ENCODE peak calls at places on chromosomes 11 and 22, in five cellular contexts. M is HCT116, G is A549, C is psoas muscle, S is left ventricle myocardium inferior. Y is an unnamed sample.

GRCh38 chr11:69878927-69879733 is 59.9 kb upstream of the FGF3 start:
- DNase-seq in G (no peak), S (peak; percentile 8), C (no peak), M (no peak), Y (no peak)

GRCh38 chr11:133519560-133519959 is 12.7 kb downstream of the OPCML start:
- DNase-seq in C (no peak), S (no peak), M (no peak), G (no peak), Y (no peak)

GRCh38 chr11:43988040-43988793 is 45.8 kb downstream of the C11orf96 start:
- DNase-seq in M (no peak), G (no peak), C (no peak), S (no peak), Y (no peak)

GRCh38 chr11:62708423-62709261 is 1.2 kb downstream of the GNG3 start:
- DNase-seq in G (no peak), C (no peak), M (no peak), S (no peak), Y (peak; percentile 78)

GRCh38 chr11:134517115-134517514 is 105.1 kb upstream of the B3GAT1 start:
- DNase-seq in G (no peak), S (no peak), M (no peak), C (no peak), Y (no peak)

GRCh38 chr11:60672255-60672654 is 27.2 kb upstream of the MS4A8 start:
- DNase-seq in G (no peak), M (no peak), C (no peak), S (no peak), Y (no peak)

GRCh38 chr11:112822478-112823274 is 138.5 kb upstream of the NCAM1 start:
- DNase-seq in S (no peak), M (no peak), C (no peak), G (no peak), Y (no peak)

GRCh38 chr22:48596111-48596860 is 1231.4 kb downstream of the BRD1 start:
- DNase-seq in C (no peak), M (no peak), S (no peak), G (no peak), Y (no peak)

GRCh38 chr11:118370774-118371173 is 11.4 kb downstream of the UBE4A start:
- DNase-seq in G (no peak), C (no peak), S (no peak), M (no peak), Y (no peak)

GRCh38 chr11:8779107-8779506 is 96.5 kb downstream of the RPL27A start:
- DNase-seq in G (no peak), C (no peak), S (no peak), M (no peak), Y (no peak)

GRCh38 chr11:61972796-61973602 is 5.6 kb upstream of the FTH1 start:
- DNase-seq in S (no peak), M (no peak), C (no peak), G (peak; percentile 79), Y (peak; percentile 55)

GRCh38 chr22:25777870-25778269 is 35.9 kb downstream of the MYO18B start:
- DNase-seq in G (peak; percentile 69), S (no peak), M (peak; percentile 44), C (peak; percentile 35), Y (no peak)

GRCh38 chr22:19503869-19504268 is 20.3 kb downstream of the CLDN5 start:
- DNase-seq in C (no peak), G (no peak), M (no peak), S (no peak), Y (no peak)

GRCh38 chr11:120043323-120043945 is 94.5 kb downstream of the TRIM29 start:
- DNase-seq in S (no peak), M (no peak), C (no peak), G (no peak), Y (no peak)

GRCh38 chr22:34395370-34395769 is 475.1 kb upstream of the LARGE1 start:
- DNase-seq in C (no peak), M (no peak), S (no peak), G (no peak), Y (no peak)

GRCh38 chr22:23098230-23098705 is 27.9 kb downstream of the GNAZ start:
- DNase-seq in S (no peak), C (no peak), M (no peak), G (no peak), Y (no peak)

GRCh38 chr11:132054822-132055221 is 684.4 kb downstream of the NTM start:
- DNase-seq in C (no peak), S (no peak), M (no peak), G (no peak), Y (no peak)

GRCh38 chr22:30104501-30105156 is 24.4 kb downstream of the HORMAD2 start:
- DNase-seq in S (no peak), G (no peak), C (no peak), M (no peak), Y (no peak)

GRCh38 chr22:24247564-24248344 is 2.9 kb upstream of the GGT5 start:
- DNase-seq in S (peak; percentile 89), G (peak; percentile 83), C (peak; percentile 95), M (peak; percentile 43), Y (peak; percentile 97)

GRCh38 chr22:43867839-43868652 is 5.7 kb upstream of the SULT4A1 start:
- DNase-seq in S (peak; percentile 58), G (peak; percentile 28), M (no peak), C (peak; percentile 66), Y (peak; percentile 84)

GRCh38 chr22:38033522-38034277 is 23.5 kb upstream of the PICK1 start:
- DNase-seq in C (peak; percentile 49), M (no peak), G (no peak), S (no peak), Y (no peak)

GRCh38 chr22:43110927-43111623 is 525 bp downstream of the BIK start:
- DNase-seq in S (no peak), G (no peak), C (no peak), M (no peak), Y (no peak)

GRCh38 chr11:3041699-3042098 is 15.5 kb downstream of the CARS1 start:
- DNase-seq in S (peak; percentile 69), C (peak; percentile 91), G (no peak), M (no peak), Y (no peak)

GRCh38 chr11:44629732-44630345 is 64.4 kb downstream of the CD82 start:
- DNase-seq in S (no peak), G (no peak), M (no peak), C (no peak), Y (no peak)

DNA sequence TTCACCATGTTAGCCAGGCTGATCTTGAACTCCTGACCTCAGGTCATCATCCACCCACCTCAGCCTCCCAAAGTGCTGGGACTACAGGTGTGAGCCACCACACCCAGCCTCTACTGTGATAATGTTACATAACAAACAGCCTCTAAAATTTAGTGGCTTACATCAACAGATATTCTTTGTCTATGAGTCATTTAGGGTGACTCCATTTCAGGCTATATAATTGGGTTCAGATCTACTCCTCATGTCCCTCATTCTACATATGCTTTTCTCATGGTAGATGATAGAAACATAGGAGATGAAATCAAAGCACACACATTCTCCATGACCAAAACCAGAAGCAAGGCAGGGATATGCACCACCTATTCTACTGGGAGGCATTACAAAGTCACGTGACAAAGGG is 72.7 kb downstream of the SIK2 start:
- DNase-seq in M (no peak), C (no peak), S (no peak), G (no peak), Y (no peak)
- H3K4me3 ChIP-seq in M (no peak overlapping the region), C (no peak overlapping the region), S (no peak overlapping the region), G (no peak overlapping the region), Y (no peak overlapping the region)

DNA sequence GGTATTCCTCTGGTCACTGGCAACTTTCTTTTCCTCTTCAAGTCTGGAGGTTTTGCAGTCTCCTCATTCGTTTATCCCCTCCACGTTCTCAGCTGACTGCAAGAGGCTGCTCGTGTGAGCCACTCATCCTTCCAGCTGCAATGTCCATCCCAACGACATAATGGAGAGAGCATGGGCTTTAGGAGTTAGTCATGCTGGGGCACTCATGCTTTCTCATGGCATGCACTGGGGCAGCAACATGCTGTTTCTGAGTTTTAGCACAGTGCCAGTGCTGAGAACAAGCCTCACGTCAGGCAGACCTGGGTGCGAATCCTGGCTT is 7.1 kb downstream of the DCPS start:
- DNase-seq in M (no peak), G (no peak), C (no peak), S (no peak), Y (no peak)
- H3K27ac ChIP-seq in M (no peak overlapping the region), G (no peak overlapping the region), C (peak overlapping the region; percentile 83), S (no peak overlapping the region), Y (no peak overlapping the region)

GRCh38 chr22:21816787-21817496 is 50.5 kb downstream of the MAPK1 start:
- DNase-seq in G (peak; percentile 61), C (no peak), S (no peak), M (no peak), Y (no peak)

GRCh38 chr22:21815958-21816357 is 51.5 kb downstream of the MAPK1 start:
- DNase-seq in C (no peak), S (no peak), G (no peak), M (no peak), Y (no peak)

GRCh38 chr22:21818487-21819182 is 48.8 kb downstream of the MAPK1 start:
- DNase-seq in G (no peak), M (no peak), C (no peak), S (no peak), Y (no peak)

GRCh38 chr22:21816472-21816786 is 51.0 kb downstream of the MAPK1 start:
- DNase-seq in G (no peak), S (no peak), C (no peak), M (no peak), Y (no peak)

GRCh38 chr22:21819183-21819770 is 48.2 kb downstream of the MAPK1 start:
- DNase-seq in S (no peak), G (no peak), C (no peak), M (no peak), Y (no peak)
- H3K4me3 ChIP-seq in S (no peak overlapping the region), G (no peak overlapping the region), C (no peak overlapping the region), M (no peak overlapping the region), Y (no peak overlapping the region)

GRCh38 chr11:15649371-15650104 is 534.8 kb downstream of the INSC start:
- DNase-seq in M (no peak), G (no peak), S (no peak), C (no peak), Y (no peak)

GRCh38 chr11:15641191-15641810 is 526.6 kb downstream of the INSC start:
- DNase-seq in G (no peak), S (no peak), M (no peak), C (no peak), Y (no peak)

GRCh38 chr11:15651033-15651432 is 536.3 kb downstream of the INSC start:
- DNase-seq in G (no peak), S (no peak), C (peak; percentile 48), M (no peak), Y (no peak)

GRCh38 chr11:15650105-15650938 is 535.6 kb downstream of the INSC start:
- DNase-seq in C (peak; percentile 96), S (peak; percentile 96), G (peak; percentile 90), M (peak; percentile 70), Y (peak; percentile 96)

DNA sequence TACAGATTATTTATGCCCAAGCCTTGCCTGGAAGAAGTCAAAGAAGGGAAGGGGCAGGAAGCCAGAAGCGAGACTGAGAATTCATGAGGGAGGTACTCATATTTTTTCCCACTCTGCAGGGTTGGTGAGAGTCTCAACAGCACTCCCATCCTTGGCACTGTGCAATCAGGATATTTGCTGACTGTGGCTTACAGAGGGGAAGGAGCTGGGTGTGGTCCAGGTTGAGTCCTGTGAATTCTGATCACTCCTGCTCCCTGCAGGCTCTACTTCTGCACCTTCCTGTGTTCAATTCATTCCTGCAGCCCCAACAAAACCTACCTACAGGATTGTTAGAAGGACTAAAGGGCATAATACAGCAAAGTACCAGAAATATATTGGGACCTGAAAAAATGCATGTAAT is 530.5 kb downstream of the INSC start:
- DNase-seq in M (no peak), C (no peak), G (no peak), S (no peak), Y (no peak)
- H3K27ac ChIP-seq in M (no peak overlapping the region), C (no peak overlapping the region), G (no peak overlapping the region), S (no peak overlapping the region), Y (no peak overlapping the region)

Y was measured in aorta.